ENCODE peak calls at places on chromosomes 5 and 9, in four cellular contexts. Q, E, R and U are unnamed samples.

GRCh38 chr9:79189511-79189924 is 382.2 kb upstream of the TLE4 start:
- DNase-seq in R (no peak), E (no peak), Q (no peak), U (no peak)

GRCh38 chr9:8221462-8221861 is 421.9 kb upstream of the DMAC1 start:
- DNase-seq in R (no peak), Q (no peak), E (no peak), U (no peak)

GRCh38 chr5:170439246-170439943 is 50.2 kb upstream of the KCNMB1 start:
- DNase-seq in Q (no peak), R (no peak), E (no peak), U (no peak)

GRCh38 chr5:138391859-138392386 is 39.4 kb downstream of the KDM3B start:
- DNase-seq in E (no peak), R (no peak), Q (no peak), U (no peak)

GRCh38 chr5:137825165-137825564 is 42.5 kb upstream of the MYOT start:
- DNase-seq in R (no peak), E (no peak), Q (no peak), U (no peak)

GRCh38 chr5:73236541-73237128 is 63.6 kb downstream of the TMEM174 start:
- DNase-seq in Q (no peak), R (no peak), E (no peak), U (no peak)

GRCh38 chr9:93093081-93093448 is 3.0 kb upstream of the CARD19 start:
- DNase-seq in Q (peak), E (no peak), R (peak), U (no peak)

GRCh38 chr5:84274585-84275468 is 109.9 kb downstream of the EDIL3 start:
- DNase-seq in Q (peak), R (no peak), E (no peak), U (no peak)

GRCh38 chr9:36504154-36504550 is 68.5 kb upstream of the MELK start:
- DNase-seq in R (no peak), E (no peak), Q (no peak), U (no peak)

GRCh38 chr9:104905931-104906330 is 22.0 kb downstream of the ABCA1 start:
- DNase-seq in R (no peak), Q (no peak), E (no peak), U (no peak)

GRCh38 chr9:297104-297794 is 82.6 kb downstream of the DOCK8 start:
- DNase-seq in Q (no peak), E (no peak), R (no peak), U (peak)

GRCh38 chr5:142095035-142095434 is 13.5 kb upstream of the NDFIP1 start:
- DNase-seq in R (no peak), Q (no peak), E (peak), U (no peak)

GRCh38 chr5:77893225-77893860 is 117.2 kb upstream of the TBCA start:
- DNase-seq in E (no peak), R (no peak), Q (peak), U (no peak)

GRCh38 chr5:123107343-123108240 is 18.6 kb downstream of the PRDM6 start:
- DNase-seq in E (no peak), Q (no peak), R (no peak), U (no peak)